ENCODE peak calls at places on chromosomes 3 and 15, in seven cellular contexts. One of them, this sample, is unnamed.

GRCh38 chr3:13711911-13712650 is 163.2 kb downstream of the FBLN2 start:
- DNase-seq in neural progenitor cell: no peak
- DNase-seq in PC-3: no peak
- DNase-seq in GM23248: no peak
- DNase-seq in hepatocyte: no peak
- DNase-seq in HCT116: no peak
- DNase-seq in OCI-LY7: no peak
- DNase-seq in this sample: no peak

GRCh38 chr3:111851511-111851954 is 7.5 kb upstream of the PHLDB2 start:
- DNase-seq in neural progenitor cell: no peak
- DNase-seq in PC-3: peak; percentile 97
- DNase-seq in GM23248: peak; percentile 88
- DNase-seq in hepatocyte: peak; percentile 34
- DNase-seq in HCT116: peak; percentile 86
- DNase-seq in OCI-LY7: no peak
- DNase-seq in this sample: no peak

GRCh38 chr3:187750041-187750512 is 4.8 kb upstream of the BCL6 start:
- DNase-seq in neural progenitor cell: peak; percentile 66
- DNase-seq in PC-3: peak; percentile 95
- DNase-seq in GM23248: no peak
- DNase-seq in hepatocyte: peak; percentile 89
- DNase-seq in HCT116: peak; percentile 82
- DNase-seq in OCI-LY7: peak; percentile 78
- DNase-seq in this sample: no peak

GRCh38 chr3:170080605-170081004 is 42.8 kb downstream of the GPR160 start:
- DNase-seq in neural progenitor cell: no peak
- DNase-seq in PC-3: no peak
- DNase-seq in GM23248: no peak
- DNase-seq in hepatocyte: no peak
- DNase-seq in HCT116: no peak
- DNase-seq in OCI-LY7: no peak
- DNase-seq in this sample: no peak

GRCh38 chr3:198080521-198081384 is 120.7 kb downstream of the LMLN start:
- DNase-seq in neural progenitor cell: peak; percentile 95
- DNase-seq in PC-3: peak; percentile 87
- DNase-seq in GM23248: peak; percentile 88
- DNase-seq in hepatocyte: peak; percentile 91
- DNase-seq in HCT116: peak; percentile 54
- DNase-seq in OCI-LY7: peak; percentile 83
- DNase-seq in this sample: peak; percentile 85

GRCh38 chr3:179146911-179147570 is 1.1 kb upstream of the PIK3CA start:
- DNase-seq in neural progenitor cell: peak; percentile 59
- DNase-seq in PC-3: peak; percentile 85
- DNase-seq in GM23248: peak; percentile 76
- DNase-seq in hepatocyte: peak; percentile 76
- DNase-seq in HCT116: peak; percentile 71
- DNase-seq in OCI-LY7: peak; percentile 78
- DNase-seq in this sample: peak; percentile 68

GRCh38 chr15:79923068-79923514 is 26.3 kb upstream of the MTHFS start:
- DNase-seq in neural progenitor cell: peak; percentile 78
- DNase-seq in PC-3: peak; percentile 49
- DNase-seq in GM23248: peak; percentile 77
- DNase-seq in hepatocyte: peak; percentile 89
- DNase-seq in HCT116: no peak
- DNase-seq in OCI-LY7: peak; percentile 74
- DNase-seq in this sample: peak; percentile 88

GRCh38 chr3:160661660-160662059 is 15.3 kb upstream of the ARL14 start:
- DNase-seq in neural progenitor cell: peak; percentile 73
- DNase-seq in PC-3: peak; percentile 21
- DNase-seq in GM23248: no peak
- DNase-seq in hepatocyte: no peak
- DNase-seq in HCT116: no peak
- DNase-seq in OCI-LY7: no peak
- DNase-seq in this sample: no peak

GRCh38 chr3:13891492-13892073 is 11.7 kb upstream of the WNT7A start:
- DNase-seq in neural progenitor cell: peak; percentile 24
- DNase-seq in PC-3: no peak
- DNase-seq in GM23248: no peak
- DNase-seq in hepatocyte: no peak
- DNase-seq in HCT116: no peak
- DNase-seq in OCI-LY7: peak; percentile 49
- DNase-seq in this sample: no peak

GRCh38 chr15:87461621-87462020 is 794.9 kb downstream of the NTRK3 start:
- DNase-seq in neural progenitor cell: no peak
- DNase-seq in PC-3: peak; percentile 70
- DNase-seq in GM23248: no peak
- DNase-seq in hepatocyte: no peak
- DNase-seq in HCT116: no peak
- DNase-seq in OCI-LY7: no peak
- DNase-seq in this sample: no peak

GRCh38 chr3:178422406-178422805 is 113.8 kb upstream of the KCNMB2 start:
- DNase-seq in neural progenitor cell: no peak
- DNase-seq in PC-3: no peak
- DNase-seq in GM23248: no peak
- DNase-seq in hepatocyte: no peak
- DNase-seq in HCT116: no peak
- DNase-seq in OCI-LY7: no peak
- DNase-seq in this sample: no peak

GRCh38 chr3:37956353-37957184 is 34.0 kb upstream of the VILL start:
- DNase-seq in neural progenitor cell: no peak
- DNase-seq in PC-3: no peak
- DNase-seq in GM23248: no peak
- DNase-seq in hepatocyte: no peak
- DNase-seq in HCT116: no peak
- DNase-seq in OCI-LY7: no peak
- DNase-seq in this sample: no peak

GRCh38 chr3:188915137-188915536 is 256.6 kb upstream of the TPRG1 start:
- DNase-seq in neural progenitor cell: no peak
- DNase-seq in PC-3: no peak
- DNase-seq in GM23248: peak; percentile 68
- DNase-seq in hepatocyte: no peak
- DNase-seq in HCT116: no peak
- DNase-seq in OCI-LY7: no peak
- DNase-seq in this sample: no peak

GRCh38 chr15:42616107-42616506 is 40.7 kb downstream of the STARD9 start:
- DNase-seq in neural progenitor cell: no peak
- DNase-seq in PC-3: no peak
- DNase-seq in GM23248: no peak
- DNase-seq in hepatocyte: no peak
- DNase-seq in HCT116: no peak
- DNase-seq in OCI-LY7: no peak
- DNase-seq in this sample: no peak

GRCh38 chr3:114827495-114827894 is 319.6 kb downstream of the ZBTB20 start:
- DNase-seq in neural progenitor cell: peak; percentile 37
- DNase-seq in PC-3: peak; percentile 51
- DNase-seq in GM23248: peak; percentile 63
- DNase-seq in hepatocyte: peak; percentile 61
- DNase-seq in HCT116: peak; percentile 60
- DNase-seq in OCI-LY7: peak; percentile 43
- DNase-seq in this sample: peak; percentile 38

GRCh38 chr3:122727279-122727678 is 46.6 kb downstream of the PARP14 start:
- DNase-seq in neural progenitor cell: no peak
- DNase-seq in PC-3: no peak
- DNase-seq in GM23248: no peak
- DNase-seq in hepatocyte: no peak
- DNase-seq in HCT116: no peak
- DNase-seq in OCI-LY7: no peak
- DNase-seq in this sample: no peak

DNA sequence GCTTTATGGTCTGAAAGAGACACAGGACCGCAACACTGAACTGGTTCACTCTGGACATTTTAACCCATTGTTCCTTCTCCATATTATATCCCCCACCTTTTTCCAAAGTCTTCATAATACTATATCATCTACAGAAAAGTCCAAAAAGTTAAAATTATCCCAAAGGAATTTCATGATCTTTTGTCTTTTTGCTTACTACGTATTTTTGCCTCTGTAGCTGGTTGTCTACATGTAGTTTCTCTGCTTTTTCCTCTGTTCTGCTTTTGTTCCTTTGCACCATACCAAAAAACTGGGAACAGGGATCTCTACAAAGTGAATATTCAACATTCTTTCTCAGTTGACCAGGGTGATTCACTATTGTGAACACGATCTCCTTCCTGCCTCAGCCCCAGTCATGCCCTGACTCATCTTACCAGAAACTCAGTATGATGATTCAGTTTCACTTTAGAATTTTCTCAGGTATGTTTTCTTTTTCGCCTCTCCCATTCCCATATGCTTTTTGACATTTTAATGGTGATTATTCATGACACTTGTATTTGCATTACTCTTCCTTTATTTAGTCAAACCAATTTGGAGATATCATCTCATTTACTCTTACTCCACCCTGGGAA is 14.4 kb downstream of the EMC4 start:
- DNase-seq in neural progenitor cell: no peak
- DNase-seq in PC-3: peak; percentile 99
- DNase-seq in GM23248: peak; percentile 93
- DNase-seq in hepatocyte: no peak
- DNase-seq in HCT116: peak; percentile 67
- DNase-seq in OCI-LY7: no peak
- DNase-seq in this sample: no peak
- TF ChIP-seq EZH2phosphoT487 in neural progenitor cell: no peak
- TF ChIP-seq EZH2phosphoT487 in PC-3: no peak
- TF ChIP-seq EZH2phosphoT487 in GM23248: no peak
- TF ChIP-seq EZH2phosphoT487 in hepatocyte: no peak
- TF ChIP-seq EZH2phosphoT487 in HCT116: no peak
- TF ChIP-seq EZH2phosphoT487 in OCI-LY7: no peak
- TF ChIP-seq EZH2phosphoT487 in this sample: no peak

GRCh38 chr3:150460484-150460883 is 52.4 kb downstream of the TSC22D2 start:
- DNase-seq in neural progenitor cell: no peak
- DNase-seq in PC-3: no peak
- DNase-seq in GM23248: no peak
- DNase-seq in hepatocyte: no peak
- DNase-seq in HCT116: no peak
- DNase-seq in OCI-LY7: no peak
- DNase-seq in this sample: no peak

GRCh38 chr3:150464684-150465083 is 56.6 kb downstream of the TSC22D2 start:
- DNase-seq in neural progenitor cell: no peak
- DNase-seq in PC-3: no peak
- DNase-seq in GM23248: no peak
- DNase-seq in hepatocyte: no peak
- DNase-seq in HCT116: no peak
- DNase-seq in OCI-LY7: no peak
- DNase-seq in this sample: no peak

GRCh38 chr3:150457996-150458395 is 49.9 kb downstream of the TSC22D2 start:
- DNase-seq in neural progenitor cell: no peak
- DNase-seq in PC-3: no peak
- DNase-seq in GM23248: no peak
- DNase-seq in hepatocyte: no peak
- DNase-seq in HCT116: no peak
- DNase-seq in OCI-LY7: no peak
- DNase-seq in this sample: no peak

GRCh38 chr3:150461399-150461798 is 53.3 kb downstream of the TSC22D2 start:
- DNase-seq in neural progenitor cell: no peak
- DNase-seq in PC-3: peak; percentile 27
- DNase-seq in GM23248: no peak
- DNase-seq in hepatocyte: no peak
- DNase-seq in HCT116: no peak
- DNase-seq in OCI-LY7: no peak
- DNase-seq in this sample: no peak

DNA sequence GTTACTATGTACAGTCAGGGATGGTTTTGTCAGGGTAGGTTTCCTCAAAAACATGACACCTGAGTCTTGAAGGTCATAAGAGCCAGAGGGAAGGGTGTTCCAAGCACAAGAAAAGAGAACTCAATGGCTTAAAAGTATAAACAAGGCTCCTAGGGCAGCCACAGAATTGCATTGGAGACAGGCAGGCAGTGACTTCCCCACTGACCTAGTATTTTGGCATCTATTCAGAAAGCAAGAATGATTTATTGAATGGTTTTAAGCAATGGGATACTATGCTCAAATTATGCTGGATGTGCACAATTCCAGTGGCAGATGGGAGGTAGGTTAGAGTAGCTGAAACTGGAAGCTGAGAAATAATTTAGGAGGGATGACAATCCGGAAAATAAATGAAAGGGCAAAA is 54.0 kb downstream of the TSC22D2 start:
- DNase-seq in neural progenitor cell: no peak
- DNase-seq in PC-3: no peak
- DNase-seq in GM23248: no peak
- DNase-seq in hepatocyte: no peak
- DNase-seq in HCT116: no peak
- DNase-seq in OCI-LY7: no peak
- DNase-seq in this sample: no peak
- TF ChIP-seq EZH2phosphoT487 in neural progenitor cell: no peak
- TF ChIP-seq EZH2phosphoT487 in PC-3: no peak
- TF ChIP-seq EZH2phosphoT487 in GM23248: no peak
- TF ChIP-seq EZH2phosphoT487 in hepatocyte: no peak
- TF ChIP-seq EZH2phosphoT487 in HCT116: no peak
- TF ChIP-seq EZH2phosphoT487 in OCI-LY7: no peak
- TF ChIP-seq EZH2phosphoT487 in this sample: no peak

GRCh38 chr15:66237513-66238235 is 15.9 kb downstream of the MEGF11 start:
- DNase-seq in neural progenitor cell: no peak
- DNase-seq in PC-3: no peak
- DNase-seq in GM23248: peak; percentile 23
- DNase-seq in hepatocyte: no peak
- DNase-seq in HCT116: no peak
- DNase-seq in OCI-LY7: no peak
- DNase-seq in this sample: no peak

GRCh38 chr15:66238318-66238717 is 15.2 kb downstream of the MEGF11 start:
- DNase-seq in neural progenitor cell: no peak
- DNase-seq in PC-3: no peak
- DNase-seq in GM23248: no peak
- DNase-seq in hepatocyte: no peak
- DNase-seq in HCT116: no peak
- DNase-seq in OCI-LY7: no peak
- DNase-seq in this sample: no peak

GRCh38 chr15:66234798-66235197 is 18.8 kb downstream of the MEGF11 start:
- DNase-seq in neural progenitor cell: no peak
- DNase-seq in PC-3: no peak
- DNase-seq in GM23248: no peak
- DNase-seq in hepatocyte: no peak
- DNase-seq in HCT116: no peak
- DNase-seq in OCI-LY7: no peak
- DNase-seq in this sample: no peak

GRCh38 chr15:66235866-66236265 is 17.7 kb downstream of the MEGF11 start:
- DNase-seq in neural progenitor cell: no peak
- DNase-seq in PC-3: no peak
- DNase-seq in GM23248: no peak
- DNase-seq in hepatocyte: no peak
- DNase-seq in HCT116: no peak
- DNase-seq in OCI-LY7: no peak
- DNase-seq in this sample: no peak

GRCh38 chr15:66236806-66237205 is 16.7 kb downstream of the MEGF11 start:
- DNase-seq in neural progenitor cell: no peak
- DNase-seq in PC-3: no peak
- DNase-seq in GM23248: no peak
- DNase-seq in hepatocyte: peak; percentile 35
- DNase-seq in HCT116: no peak
- DNase-seq in OCI-LY7: no peak
- DNase-seq in this sample: no peak
- TF ChIP-seq EZH2phosphoT487 in neural progenitor cell: no peak
- TF ChIP-seq EZH2phosphoT487 in PC-3: no peak
- TF ChIP-seq EZH2phosphoT487 in GM23248: no peak
- TF ChIP-seq EZH2phosphoT487 in hepatocyte: no peak
- TF ChIP-seq EZH2phosphoT487 in HCT116: no peak
- TF ChIP-seq EZH2phosphoT487 in OCI-LY7: no peak
- TF ChIP-seq EZH2phosphoT487 in this sample: no peak

DNA sequence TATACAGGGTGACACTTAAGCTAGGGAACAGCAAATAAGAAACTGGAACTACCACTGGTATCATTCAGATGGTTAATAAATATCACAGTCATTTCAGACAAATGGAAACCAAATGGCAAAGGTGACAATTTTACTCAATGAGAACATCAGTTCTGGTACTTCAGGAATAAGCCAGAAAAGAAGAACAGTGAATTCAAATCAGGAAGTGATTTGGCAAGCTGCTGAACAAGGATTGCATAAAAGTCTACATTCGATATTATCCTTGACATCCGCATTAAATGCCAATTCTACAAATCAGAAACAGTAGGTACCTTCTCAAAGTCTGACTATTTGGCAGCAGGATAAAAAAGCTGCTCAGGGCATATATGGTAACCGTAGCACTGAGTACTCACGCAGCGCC is 23.5 kb upstream of the STIMATE start:
- DNase-seq in neural progenitor cell: no peak
- DNase-seq in PC-3: no peak
- DNase-seq in GM23248: no peak
- DNase-seq in hepatocyte: no peak
- DNase-seq in HCT116: no peak
- DNase-seq in OCI-LY7: no peak
- DNase-seq in this sample: no peak
- TF ChIP-seq EZH2phosphoT487 in neural progenitor cell: no peak
- TF ChIP-seq EZH2phosphoT487 in PC-3: no peak
- TF ChIP-seq EZH2phosphoT487 in GM23248: no peak
- TF ChIP-seq EZH2phosphoT487 in hepatocyte: no peak
- TF ChIP-seq EZH2phosphoT487 in HCT116: no peak
- TF ChIP-seq EZH2phosphoT487 in OCI-LY7: no peak
- TF ChIP-seq EZH2phosphoT487 in this sample: no peak

This sample was measured in SK-N-SH.